ENCODE peak calls at places on chromosomes 1 and 21, in nine cellular contexts. One of them, this sample, is unnamed.

GRCh38 chr1:206691604-206692003 is 6.9 kb downstream of the MAPKAPK2 start:
- DNase-seq in heart left ventricle: peak
- DNase-seq in lung: no peak
- DNase-seq in colonic mucosa: no peak
- DNase-seq in CD8-positive, alpha-beta memory T cell: no peak
- DNase-seq in esophagus squamous epithelium: no peak
- DNase-seq in heart right ventricle: peak
- DNase-seq in left lung: no peak
- DNase-seq in K562: peak
- DNase-seq in this sample: peak

GRCh38 chr1:19762175-19762779 is 37.4 kb downstream of the TMCO4 start:
- DNase-seq in heart right ventricle: no peak
- DNase-seq in K562: peak
- DNase-seq in lung: no peak
- DNase-seq in colonic mucosa: peak
- DNase-seq in left lung: no peak
- DNase-seq in esophagus squamous epithelium: no peak
- DNase-seq in heart left ventricle: no peak
- DNase-seq in CD8-positive, alpha-beta memory T cell: no peak
- DNase-seq in this sample: peak

GRCh38 chr1:215863796-215864195 is 296.7 kb downstream of the KCTD3 start:
- DNase-seq in colonic mucosa: no peak
- DNase-seq in lung: no peak
- DNase-seq in esophagus squamous epithelium: no peak
- DNase-seq in K562: no peak
- DNase-seq in CD8-positive, alpha-beta memory T cell: no peak
- DNase-seq in heart right ventricle: no peak
- DNase-seq in heart left ventricle: no peak
- DNase-seq in left lung: no peak
- DNase-seq in this sample: no peak

GRCh38 chr1:34199927-34200326 is 23.2 kb downstream of the C1orf94 start:
- DNase-seq in colonic mucosa: no peak
- DNase-seq in lung: no peak
- DNase-seq in K562: no peak
- DNase-seq in esophagus squamous epithelium: no peak
- DNase-seq in heart right ventricle: no peak
- DNase-seq in CD8-positive, alpha-beta memory T cell: no peak
- DNase-seq in left lung: no peak
- DNase-seq in heart left ventricle: no peak
- DNase-seq in this sample: peak

GRCh38 chr1:42420911-42421585 is 34.8 kb downstream of the ZMYND12 start:
- DNase-seq in heart right ventricle: peak
- DNase-seq in colonic mucosa: peak
- DNase-seq in K562: no peak
- DNase-seq in lung: no peak
- DNase-seq in esophagus squamous epithelium: no peak
- DNase-seq in heart left ventricle: peak
- DNase-seq in left lung: peak
- DNase-seq in CD8-positive, alpha-beta memory T cell: no peak
- DNase-seq in this sample: peak

GRCh38 chr1:226778657-226779058 is 39.6 kb upstream of the ITPKB start:
- DNase-seq in heart left ventricle: peak
- DNase-seq in CD8-positive, alpha-beta memory T cell: no peak
- DNase-seq in colonic mucosa: peak
- DNase-seq in lung: no peak
- DNase-seq in esophagus squamous epithelium: no peak
- DNase-seq in K562: no peak
- DNase-seq in left lung: no peak
- DNase-seq in heart right ventricle: peak
- DNase-seq in this sample: peak

GRCh38 chr1:46223472-46223943 is 20.4 kb downstream of the LURAP1 start:
- DNase-seq in K562: peak
- DNase-seq in left lung: peak
- DNase-seq in heart left ventricle: peak
- DNase-seq in heart right ventricle: no peak
- DNase-seq in lung: peak
- DNase-seq in CD8-positive, alpha-beta memory T cell: peak
- DNase-seq in colonic mucosa: peak
- DNase-seq in esophagus squamous epithelium: no peak
- DNase-seq in this sample: peak

GRCh38 chr1:107976431-107977215 is 11.6 kb upstream of the VAV3 start:
- DNase-seq in heart right ventricle: no peak
- DNase-seq in K562: no peak
- DNase-seq in left lung: no peak
- DNase-seq in lung: no peak
- DNase-seq in heart left ventricle: no peak
- DNase-seq in esophagus squamous epithelium: no peak
- DNase-seq in CD8-positive, alpha-beta memory T cell: no peak
- DNase-seq in colonic mucosa: no peak
- DNase-seq in this sample: peak

GRCh38 chr1:79197421-79197820 is 190.9 kb upstream of the ADGRL4 start:
- DNase-seq in esophagus squamous epithelium: no peak
- DNase-seq in CD8-positive, alpha-beta memory T cell: no peak
- DNase-seq in heart left ventricle: no peak
- DNase-seq in colonic mucosa: no peak
- DNase-seq in left lung: no peak
- DNase-seq in heart right ventricle: no peak
- DNase-seq in lung: no peak
- DNase-seq in K562: no peak
- DNase-seq in this sample: peak

GRCh38 chr1:48039088-48040049 is 42.2 kb upstream of the TRABD2B start:
- DNase-seq in K562: no peak
- DNase-seq in left lung: no peak
- DNase-seq in lung: no peak
- DNase-seq in heart right ventricle: no peak
- DNase-seq in esophagus squamous epithelium: no peak
- DNase-seq in colonic mucosa: no peak
- DNase-seq in CD8-positive, alpha-beta memory T cell: no peak
- DNase-seq in heart left ventricle: no peak
- DNase-seq in this sample: peak

GRCh38 chr1:61207416-61207815 is 125.1 kb downstream of the NFIA start:
- DNase-seq in lung: no peak
- DNase-seq in esophagus squamous epithelium: no peak
- DNase-seq in K562: no peak
- DNase-seq in left lung: no peak
- DNase-seq in CD8-positive, alpha-beta memory T cell: no peak
- DNase-seq in heart left ventricle: no peak
- DNase-seq in colonic mucosa: no peak
- DNase-seq in heart right ventricle: no peak
- DNase-seq in this sample: peak

GRCh38 chr21:30320215-30320614 is at the start of gene KRTAP26-1:
- DNase-seq in colonic mucosa: no peak
- DNase-seq in heart right ventricle: no peak
- DNase-seq in left lung: no peak
- DNase-seq in CD8-positive, alpha-beta memory T cell: no peak
- DNase-seq in esophagus squamous epithelium: no peak
- DNase-seq in heart left ventricle: no peak
- DNase-seq in K562: no peak
- DNase-seq in lung: no peak
- DNase-seq in this sample: no peak

GRCh38 chr1:61300899-61301298 is 218.5 kb downstream of the NFIA start:
- DNase-seq in left lung: no peak
- DNase-seq in heart left ventricle: no peak
- DNase-seq in K562: no peak
- DNase-seq in colonic mucosa: no peak
- DNase-seq in lung: no peak
- DNase-seq in esophagus squamous epithelium: no peak
- DNase-seq in heart right ventricle: no peak
- DNase-seq in CD8-positive, alpha-beta memory T cell: no peak
- DNase-seq in this sample: peak

GRCh38 chr1:8587784-8588183 is 229.7 kb downstream of the RERE start:
- DNase-seq in heart left ventricle: no peak
- DNase-seq in lung: no peak
- DNase-seq in colonic mucosa: no peak
- DNase-seq in esophagus squamous epithelium: no peak
- DNase-seq in K562: no peak
- DNase-seq in left lung: no peak
- DNase-seq in CD8-positive, alpha-beta memory T cell: no peak
- DNase-seq in heart right ventricle: no peak
- DNase-seq in this sample: no peak

DNA sequence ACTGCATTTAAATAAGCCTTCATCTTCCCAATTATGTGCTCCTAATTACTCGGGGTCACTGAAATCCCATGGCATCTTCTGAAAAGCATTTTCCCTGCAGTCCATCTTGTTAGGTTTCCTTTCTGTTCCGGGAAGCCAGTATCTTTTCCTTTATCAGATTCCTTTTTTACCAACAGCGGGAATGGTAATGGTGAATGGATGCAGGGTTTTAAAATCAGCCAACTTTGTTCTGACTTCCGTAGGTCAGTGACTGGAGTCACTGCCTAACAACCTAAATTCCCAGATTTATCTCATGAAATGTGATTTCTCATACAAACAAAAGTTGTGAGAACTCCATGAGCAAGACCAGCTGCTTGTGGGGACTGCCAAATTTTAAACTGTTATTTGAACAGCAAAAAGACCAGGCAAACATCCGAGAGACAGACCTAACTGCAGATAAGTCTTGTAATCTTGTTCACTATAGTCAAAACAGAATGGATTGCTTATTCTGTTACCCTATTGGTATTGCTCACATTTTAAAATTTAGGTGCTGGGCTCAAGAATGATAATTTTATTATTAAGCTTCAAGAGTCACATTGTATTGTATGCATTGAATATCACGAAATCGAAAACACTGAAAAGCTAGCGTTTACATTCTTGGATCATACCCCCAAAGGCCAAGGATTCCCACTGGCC is 1.2 kb upstream of the RWDD3 start:
- DNase-seq in lung: no peak
- DNase-seq in left lung: no peak
- DNase-seq in colonic mucosa: no peak
- DNase-seq in heart right ventricle: no peak
- DNase-seq in heart left ventricle: no peak
- DNase-seq in K562: no peak
- DNase-seq in CD8-positive, alpha-beta memory T cell: no peak
- DNase-seq in esophagus squamous epithelium: no peak
- DNase-seq in this sample: peak
- H3K4me3 ChIP-seq in lung: peak
- H3K4me3 ChIP-seq in left lung: peak
- H3K4me3 ChIP-seq in colonic mucosa: peak
- H3K4me3 ChIP-seq in heart right ventricle: peak
- H3K4me3 ChIP-seq in heart left ventricle: peak
- H3K4me3 ChIP-seq in K562: peak
- H3K4me3 ChIP-seq in CD8-positive, alpha-beta memory T cell: peak
- H3K4me3 ChIP-seq in esophagus squamous epithelium: peak
- H3K4me3 ChIP-seq in this sample: peak

DNA sequence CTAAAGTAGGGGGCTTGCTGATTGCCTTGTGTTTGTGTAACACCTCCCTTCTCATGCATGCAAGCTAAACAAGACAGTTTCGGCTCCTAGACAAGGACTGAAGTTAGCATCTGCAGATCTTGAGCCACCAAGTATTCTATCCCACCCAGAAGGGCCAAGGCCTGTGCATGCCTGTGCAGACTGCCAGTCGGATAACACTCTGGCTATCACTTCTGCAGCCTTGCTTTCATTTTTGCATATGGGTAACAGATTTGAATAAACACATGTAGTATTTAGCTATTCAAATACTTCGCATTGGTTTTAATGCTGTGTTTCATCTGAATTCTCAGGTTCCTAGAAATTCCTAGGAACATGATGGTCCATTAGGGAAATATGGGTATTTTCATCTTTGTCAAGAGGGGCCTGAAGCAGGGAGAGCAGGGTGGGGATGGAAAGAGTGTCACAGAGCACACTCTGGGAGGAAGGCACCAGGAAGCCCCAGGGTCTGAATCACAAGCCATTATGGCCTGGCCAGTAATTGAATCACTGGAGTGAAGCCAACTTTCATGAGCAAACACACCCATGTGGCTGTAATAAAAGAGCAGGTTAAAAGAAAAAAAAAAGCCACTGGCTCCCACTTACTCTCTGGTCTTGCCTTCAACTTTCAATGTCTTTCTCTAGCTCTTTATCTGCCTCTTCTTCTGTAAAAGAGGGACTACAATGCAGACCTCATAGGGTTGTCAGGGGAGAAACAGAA is 28.2 kb downstream of the GADD45A start:
- DNase-seq in esophagus squamous epithelium: no peak
- DNase-seq in lung: no peak
- DNase-seq in heart right ventricle: no peak
- DNase-seq in heart left ventricle: no peak
- DNase-seq in K562: no peak
- DNase-seq in left lung: no peak
- DNase-seq in CD8-positive, alpha-beta memory T cell: no peak
- DNase-seq in colonic mucosa: peak
- DNase-seq in this sample: peak
- H3K4me3 ChIP-seq in esophagus squamous epithelium: no peak
- H3K4me3 ChIP-seq in lung: no peak
- H3K4me3 ChIP-seq in heart right ventricle: no peak
- H3K4me3 ChIP-seq in heart left ventricle: no peak
- H3K4me3 ChIP-seq in K562: no peak
- H3K4me3 ChIP-seq in left lung: no peak
- H3K4me3 ChIP-seq in CD8-positive, alpha-beta memory T cell: no peak
- H3K4me3 ChIP-seq in colonic mucosa: no peak
- H3K4me3 ChIP-seq in this sample: no peak

GRCh38 chr1:231431665-231432415 is 9.8 kb upstream of the EGLN1 start:
- DNase-seq in colonic mucosa: no peak
- DNase-seq in lung: no peak
- DNase-seq in K562: no peak
- DNase-seq in esophagus squamous epithelium: no peak
- DNase-seq in heart right ventricle: no peak
- DNase-seq in heart left ventricle: no peak
- DNase-seq in CD8-positive, alpha-beta memory T cell: no peak
- DNase-seq in left lung: no peak
- DNase-seq in this sample: no peak

GRCh38 chr1:231428392-231428791 is 6.3 kb upstream of the EGLN1 start:
- DNase-seq in heart left ventricle: no peak
- DNase-seq in colonic mucosa: no peak
- DNase-seq in esophagus squamous epithelium: no peak
- DNase-seq in heart right ventricle: no peak
- DNase-seq in CD8-positive, alpha-beta memory T cell: no peak
- DNase-seq in lung: no peak
- DNase-seq in K562: no peak
- DNase-seq in left lung: no peak
- DNase-seq in this sample: no peak

DNA sequence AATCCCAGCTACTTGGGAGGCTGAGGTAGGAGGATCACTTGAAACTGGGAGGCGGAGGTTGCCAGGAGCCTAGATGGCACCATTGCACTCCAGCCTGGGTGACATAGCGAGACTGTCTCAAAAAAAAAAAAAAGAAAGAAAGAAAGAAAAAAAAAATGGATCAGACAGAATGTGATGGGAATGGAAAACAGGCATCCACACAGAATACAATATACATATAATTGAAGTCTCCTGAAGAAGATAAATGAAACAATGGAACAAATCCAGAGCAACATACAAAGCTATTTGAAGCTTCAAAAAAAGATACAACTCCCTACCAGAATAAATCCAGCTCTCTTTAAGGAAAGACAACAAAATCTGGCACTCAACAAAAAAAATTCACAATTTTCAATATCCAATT is 10.9 kb upstream of the EGLN1 start:
- DNase-seq in lung: no peak
- DNase-seq in heart left ventricle: no peak
- DNase-seq in heart right ventricle: no peak
- DNase-seq in left lung: no peak
- DNase-seq in CD8-positive, alpha-beta memory T cell: no peak
- DNase-seq in esophagus squamous epithelium: no peak
- DNase-seq in K562: no peak
- DNase-seq in colonic mucosa: no peak
- DNase-seq in this sample: no peak
- H3K4me3 ChIP-seq in lung: no peak
- H3K4me3 ChIP-seq in heart left ventricle: no peak
- H3K4me3 ChIP-seq in heart right ventricle: no peak
- H3K4me3 ChIP-seq in left lung: no peak
- H3K4me3 ChIP-seq in CD8-positive, alpha-beta memory T cell: no peak
- H3K4me3 ChIP-seq in esophagus squamous epithelium: no peak
- H3K4me3 ChIP-seq in K562: no peak
- H3K4me3 ChIP-seq in colonic mucosa: no peak
- H3K4me3 ChIP-seq in this sample: no peak

GRCh38 chr1:9611716-9612115 is 23.0 kb downstream of the TMEM201 start:
- DNase-seq in lung: no peak
- DNase-seq in heart right ventricle: no peak
- DNase-seq in esophagus squamous epithelium: no peak
- DNase-seq in K562: no peak
- DNase-seq in colonic mucosa: no peak
- DNase-seq in heart left ventricle: no peak
- DNase-seq in left lung: no peak
- DNase-seq in CD8-positive, alpha-beta memory T cell: no peak
- DNase-seq in this sample: no peak
- H3K4me3 ChIP-seq in lung: no peak
- H3K4me3 ChIP-seq in heart right ventricle: no peak
- H3K4me3 ChIP-seq in esophagus squamous epithelium: no peak
- H3K4me3 ChIP-seq in K562: no peak
- H3K4me3 ChIP-seq in colonic mucosa: no peak
- H3K4me3 ChIP-seq in heart left ventricle: no peak
- H3K4me3 ChIP-seq in left lung: no peak
- H3K4me3 ChIP-seq in CD8-positive, alpha-beta memory T cell: no peak
- H3K4me3 ChIP-seq in this sample: no peak